ENCODE peak calls at places on chromosomes 4 and X, in five cellular contexts. V is aorta, O is left ventricle myocardium inferior, L is A549, C is heart right ventricle. B is an unnamed sample.
A peak's percentile ranks its signal among the peaks of the same experiment; 100 is the strongest.

GRCh38 chr4:14877246-14878220 is 124.7 kb upstream of the CPEB2 start:
- DNase-seq in L (no peak), V (no peak), C (peak; percentile 21), O (no peak), B (no peak)

GRCh38 chr4:45275862-45276261 is 549.5 kb upstream of the GNPDA2 start:
- DNase-seq in C (no peak), L (no peak), O (no peak), V (no peak), B (no peak)

GRCh38 chr4:17846256-17846655 is 35.5 kb downstream of the NCAPG start:
- DNase-seq in O (no peak), C (no peak), L (no peak), V (no peak), B (no peak)

GRCh38 chr4:10659251-10659650 is 25.3 kb downstream of the CLNK start:
- DNase-seq in L (no peak), O (no peak), V (no peak), C (no peak), B (no peak)

GRCh38 chr4:106287353-106287969 is 28.5 kb downstream of the TBCK start:
- DNase-seq in C (no peak), L (peak; percentile 1), V (no peak), O (no peak), B (no peak)

GRCh38 chr4:120299631-120300030 is 233.0 kb upstream of the MAD2L1 start:
- DNase-seq in O (no peak), V (no peak), C (no peak), L (no peak), B (no peak)

GRCh38 chr4:116272336-116272735 is 813.0 kb downstream of the TRAM1L1 start:
- DNase-seq in C (no peak), V (no peak), O (no peak), L (no peak), B (no peak)

GRCh38 chr4:20395160-20395773 is 143.6 kb downstream of the SLIT2 start:
- DNase-seq in C (no peak), V (no peak), O (no peak), L (peak; percentile 0), B (no peak)

GRCh38 chr4:174669278-174669677 is 147.0 kb upstream of the HPGD start:
- DNase-seq in L (peak; percentile 21), O (no peak), V (no peak), C (no peak), B (no peak)

GRCh38 chrX:11437642-11438379 is 144.6 kb downstream of the AMELX start:
- DNase-seq in C (peak; percentile 29), V (peak; percentile 87), O (peak; percentile 50), L (no peak), B (no peak)

GRCh38 chr4:124423160-124423559 is 289.4 kb downstream of the ANKRD50 start:
- DNase-seq in C (no peak), O (no peak), V (no peak), L (no peak), B (no peak)

GRCh38 chr4:180674629-180675367 is 1568.4 kb upstream of the TENM3 start:
- DNase-seq in V (no peak), L (no peak), C (no peak), O (no peak), B (no peak)

GRCh38 chrX:150303386-150304097 is 59.6 kb upstream of the MAMLD1 start:
- DNase-seq in C (no peak), V (no peak), O (no peak), L (no peak), B (no peak)

GRCh38 chrX:150293311-150294013 is 69.7 kb upstream of the MAMLD1 start:
- DNase-seq in O (no peak), C (no peak), V (no peak), L (no peak), B (no peak)

GRCh38 chrX:150299579-150299978 is 63.5 kb upstream of the MAMLD1 start:
- DNase-seq in O (no peak), L (no peak), C (no peak), V (no peak), B (no peak)

DNA sequence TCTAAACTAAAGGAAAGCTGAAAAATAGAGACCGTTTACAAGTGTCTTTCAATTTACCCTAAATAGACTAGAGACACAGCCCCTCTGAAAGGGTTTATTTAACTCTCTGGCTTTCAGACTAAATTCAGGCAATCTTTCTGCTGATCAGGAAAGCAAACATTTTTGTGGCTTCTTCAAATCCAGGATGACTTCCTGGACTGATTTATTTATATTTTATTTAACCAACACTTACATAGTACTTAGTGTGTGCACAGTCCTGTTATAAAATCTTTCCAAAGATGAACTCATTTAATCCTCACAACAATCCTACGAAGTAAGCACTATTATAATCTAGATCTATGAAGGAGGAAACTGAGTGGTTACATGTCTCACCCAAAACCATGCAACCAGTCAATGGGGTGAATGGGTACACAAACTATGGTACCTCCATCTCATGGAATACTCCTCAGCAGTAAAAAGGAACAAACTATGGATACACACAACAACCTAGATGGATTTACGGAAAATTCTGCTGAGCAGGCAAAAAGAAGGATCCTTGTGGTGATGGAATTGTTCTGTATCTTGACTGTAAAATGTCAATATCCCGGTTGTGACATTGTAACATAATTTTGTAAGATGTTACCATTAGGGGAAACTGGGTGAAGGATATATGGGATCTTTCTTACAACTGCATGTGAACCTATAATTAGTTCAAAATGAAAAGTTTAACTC is 64.1 kb upstream of the MAMLD1 start:
- DNase-seq in C (no peak), L (no peak), V (no peak), O (no peak), B (no peak)
- H3K27ac ChIP-seq in C (no peak overlapping the region), L (no peak overlapping the region), V (no peak overlapping the region), O (no peak overlapping the region), B (no peak overlapping the region)

GRCh38 chr4:74117024-74117534 is 18.1 kb upstream of the CXCL2 start:
- DNase-seq in C (peak; percentile 87), L (peak; percentile 41), O (peak; percentile 32), V (no peak), B (peak; percentile 66)
- H3K27ac ChIP-seq in C (peak overlapping the region; percentile 67), L (peak overlapping the region; percentile 95), O (peak overlapping the region; percentile 86), V (peak overlapping the region; percentile 30), B (peak overlapping the region; percentile 74)

GRCh38 chr4:6194458-6195195 is 5.7 kb downstream of the JAKMIP1 start:
- DNase-seq in O (no peak), V (no peak), C (no peak), L (no peak), B (no peak)

GRCh38 chr4:6196324-6196723 is 4.0 kb downstream of the JAKMIP1 start:
- DNase-seq in L (no peak), V (no peak), O (no peak), C (no peak), B (no peak)

GRCh38 chr4:6196871-6197270 is 3.5 kb downstream of the JAKMIP1 start:
- DNase-seq in V (no peak), C (no peak), L (no peak), O (no peak), B (no peak)

GRCh38 chr4:6197433-6198174 is 2.7 kb downstream of the JAKMIP1 start:
- DNase-seq in V (no peak), O (no peak), C (no peak), L (no peak), B (no peak)

DNA sequence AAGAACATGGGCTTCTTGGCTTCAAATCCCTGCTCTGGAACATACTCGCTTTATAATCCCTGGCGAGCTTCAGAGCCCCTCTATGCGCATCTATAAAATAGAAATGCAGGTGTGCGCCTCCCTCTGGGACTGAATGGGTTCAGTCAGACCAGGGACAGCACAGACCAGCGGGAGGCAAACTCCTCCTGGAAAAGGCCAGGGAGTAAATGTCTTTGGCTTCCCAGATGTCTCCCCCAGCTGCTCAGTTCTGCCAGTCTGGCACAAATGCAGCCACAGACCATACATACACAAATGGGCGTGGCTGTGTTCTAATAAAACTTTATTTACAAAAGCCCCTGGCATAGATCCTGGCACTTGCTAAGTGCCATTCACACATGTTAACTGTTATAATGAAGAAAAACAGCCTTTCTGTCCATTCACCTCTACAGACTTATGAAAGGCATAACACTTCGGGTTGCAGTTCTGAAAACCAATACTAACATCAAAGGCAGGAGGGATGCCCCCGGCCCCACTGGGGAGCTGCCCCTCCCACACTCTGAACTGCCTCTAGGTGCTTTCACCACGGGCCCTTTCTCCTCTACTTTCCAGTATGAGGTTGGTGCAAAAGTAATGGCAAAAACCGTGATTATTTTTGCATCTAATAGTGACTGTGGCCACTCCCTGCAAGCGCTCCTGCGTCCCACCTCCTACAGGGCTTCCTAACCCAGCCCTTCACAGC is 4.6 kb downstream of the JAKMIP1 start:
- DNase-seq in L (no peak), C (no peak), V (no peak), O (no peak), B (no peak)
- H3K27ac ChIP-seq in L (no peak overlapping the region), C (no peak overlapping the region), V (no peak overlapping the region), O (no peak overlapping the region), B (no peak overlapping the region)

GRCh38 chr4:121764303-121764701 is 662 bp downstream of the SMIM43 start:
- DNase-seq in O (no peak), C (no peak), L (no peak), V (no peak), B (no peak)

GRCh38 chr4:121765368-121765705 is 373 bp upstream of the SMIM43 start:
- DNase-seq in V (no peak), C (no peak), L (no peak), O (no peak), B (no peak)

GRCh38 chr4:121769341-121769740 is 4.4 kb upstream of the SMIM43 start:
- DNase-seq in L (no peak), C (no peak), O (no peak), V (no peak), B (no peak)

GRCh38 chr4:121765941-121766538 is 1.1 kb upstream of the SMIM43 start:
- DNase-seq in O (no peak), C (no peak), L (no peak), V (no peak), B (no peak)

DNA sequence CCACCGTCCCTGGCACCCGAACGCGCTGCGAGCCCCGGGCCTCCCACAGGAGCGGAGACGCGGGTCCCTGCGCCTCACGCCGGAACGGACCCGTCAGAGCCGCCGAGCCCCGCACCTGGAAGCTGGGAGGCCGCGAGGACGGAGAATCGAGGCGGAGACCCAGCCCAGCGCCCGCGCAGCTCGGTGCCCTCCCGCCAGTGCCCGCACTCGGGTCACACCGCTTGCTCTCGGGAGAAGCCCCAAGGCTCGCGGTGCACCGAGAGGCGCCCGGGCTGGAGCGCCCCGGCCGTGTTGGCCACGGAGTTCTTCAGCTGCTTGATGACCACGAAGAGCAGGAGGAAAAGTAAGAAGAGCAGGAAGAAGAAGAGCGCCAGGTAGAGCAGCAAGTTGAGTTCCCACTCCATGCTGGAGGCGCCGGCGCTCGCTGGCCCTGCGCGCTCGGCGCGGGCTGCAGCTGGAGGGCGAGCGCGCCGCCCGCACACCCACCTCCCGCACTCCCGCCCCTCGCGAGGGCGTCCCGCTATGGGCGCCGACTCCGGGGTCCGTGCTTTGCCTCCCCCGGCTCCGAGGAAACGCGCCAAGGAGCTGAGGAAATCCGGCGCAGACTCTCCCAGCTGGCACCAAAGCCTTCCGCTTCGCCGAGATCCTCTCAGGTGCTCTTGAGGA is at the start of gene SMIM43:
- DNase-seq in V (no peak), O (no peak), L (no peak), C (no peak), B (no peak)
- H3K27ac ChIP-seq in V (no peak within 1 kb of the TSS), O (no peak within 1 kb of the TSS), L (peak within 1 kb of the TSS; percentile 71), C (no peak within 1 kb of the TSS), B (no peak within 1 kb of the TSS)

DNA sequence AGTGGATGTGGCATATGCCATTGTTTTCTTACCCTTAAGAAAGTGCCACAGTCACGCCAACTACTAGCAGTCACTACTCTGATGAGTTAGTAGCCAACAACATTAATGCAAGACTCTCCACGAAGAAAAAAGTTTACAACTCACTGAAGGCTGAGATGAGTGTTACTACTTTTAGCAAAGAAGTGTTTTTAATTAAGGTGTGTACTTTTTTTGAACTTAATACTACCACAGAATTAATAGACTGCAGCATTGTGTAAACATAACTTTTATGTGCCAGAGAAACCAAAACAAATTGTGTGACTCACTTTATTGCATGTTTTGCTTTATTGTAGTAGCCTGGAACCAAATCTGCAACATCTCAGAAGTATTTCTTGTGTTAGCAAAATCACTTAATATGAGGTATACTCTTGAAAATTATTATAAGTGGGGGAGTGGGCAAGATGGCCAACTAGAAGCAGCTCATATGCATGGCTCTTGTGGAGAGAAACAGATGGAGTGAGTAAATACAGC is 2.2 kb upstream of the UGT2B4 start:
- DNase-seq in O (no peak), L (no peak), C (no peak), V (no peak), B (no peak)
- H3K27ac ChIP-seq in O (no peak overlapping the region), L (no peak overlapping the region), C (no peak overlapping the region), V (no peak overlapping the region), B (no peak overlapping the region)

B was measured in left lung.